ENCODE peak calls at places on chromosome 6, in four cellular contexts. G is GM12878, N is H1, X is K562. F is an unnamed sample.

GRCh38 chr6:148398686-148399085 is 56.0 kb downstream of the SASH1 start:
- DNase-seq in G (no peak), N (no peak), X (no peak), F (no peak)

GRCh38 chr6:75296811-75297779 is 12.5 kb upstream of the TMEM30A start:
- DNase-seq in G (no peak), N (no peak), X (peak; percentile 34), F (peak; percentile 65)

GRCh38 chr6:39166918-39167301 is 51.9 kb upstream of the SAYSD1 start:
- DNase-seq in G (no peak), N (no peak), X (no peak), F (no peak)

GRCh38 chr6:110355727-110356126 is 2.4 kb downstream of the METTL24 start:
- DNase-seq in G (no peak), N (no peak), X (no peak), F (no peak)

GRCh38 chr6:23659125-23659524 is 466.9 kb upstream of the NRSN1 start:
- DNase-seq in G (no peak), N (no peak), X (no peak), F (no peak)

GRCh38 chr6:13278991-13279390 is 49.3 kb downstream of the TBC1D7 start:
- DNase-seq in G (no peak), N (no peak), X (no peak), F (no peak)

GRCh38 chr6:119119989-119120388 is 41.5 kb upstream of the FAM184A start:
- DNase-seq in G (no peak), N (no peak), X (no peak), F (no peak)

GRCh38 chr6:46925563-46926253 is 4.0 kb upstream of the ADGRF5 start:
- DNase-seq in G (no peak), N (no peak), X (no peak), F (no peak)

GRCh38 chr6:31405996-31406395 is 2.6 kb downstream of the MICA start:
- DNase-seq in G (no peak), N (no peak), X (no peak), F (no peak)

GRCh38 chr6:137926207-137926731 is 59.2 kb downstream of the TNFAIP3 start:
- DNase-seq in G (no peak), N (no peak), X (peak; percentile 39), F (peak; percentile 38)

GRCh38 chr6:142680308-142680707 is 264.7 kb downstream of the HIVEP2 start:
- DNase-seq in G (no peak), N (no peak), X (no peak), F (no peak)

GRCh38 chr6:19865178-19865577 is 28.0 kb downstream of the ID4 start:
- DNase-seq in G (no peak), N (no peak), X (no peak), F (no peak)

GRCh38 chr6:125611573-125612399 is 137.6 kb upstream of the HEY2 start:
- DNase-seq in G (no peak), N (no peak), X (no peak), F (no peak)

GRCh38 chr6:133202610-133203343 is 38.4 kb upstream of the EYA4 start:
- DNase-seq in G (no peak), N (no peak), X (no peak), F (no peak)

GRCh38 chr6:46263709-46264091 is 92.9 kb upstream of the ENPP5 start:
- DNase-seq in G (no peak), N (no peak), X (no peak), F (no peak)

GRCh38 chr6:122452509-122452908 is 19.1 kb downstream of the SERINC1 start:
- DNase-seq in G (no peak), N (no peak), X (no peak), F (no peak)

GRCh38 chr6:97195117-97195516 is 87.9 kb downstream of the MMS22L start:
- DNase-seq in G (no peak), N (no peak), X (no peak), F (no peak)

GRCh38 chr6:139364302-139364981 is 10.0 kb downstream of the CITED2 start:
- DNase-seq in G (peak; percentile 48), N (no peak), X (peak; percentile 69), F (no peak)

GRCh38 chr6:40779399-40779798 is 192.2 kb upstream of the LRFN2 start:
- DNase-seq in G (no peak), N (no peak), X (no peak), F (peak; percentile 34)

GRCh38 chr6:54802775-54803631 is 43.6 kb upstream of the FAM83B start:
- DNase-seq in G (no peak), N (no peak), X (no peak), F (peak; percentile 31)

GRCh38 chr6:25960689-25961088 is 1.9 kb upstream of the TRIM38 start:
- DNase-seq in G (no peak), N (no peak), X (no peak), F (no peak)

GRCh38 chr6:148507774-148508173 is 165.1 kb downstream of the SASH1 start:
- DNase-seq in G (no peak), N (no peak), X (no peak), F (no peak)

GRCh38 chr6:92126983-92127382 is 1292.4 kb downstream of the EPHA7 start:
- DNase-seq in G (no peak), N (no peak), X (no peak), F (no peak)

GRCh38 chr6:46254331-46254730 is 83.6 kb upstream of the ENPP5 start:
- DNase-seq in G (no peak), N (no peak), X (no peak), F (no peak)

GRCh38 chr6:125952764-125953501 is 3.6 kb upstream of the HINT3 start:
- DNase-seq in G (no peak), N (peak; percentile 54), X (no peak), F (no peak)

GRCh38 chr6:72977114-72977513 is 248.2 kb downstream of the KHDC1L start:
- DNase-seq in G (no peak), N (no peak), X (no peak), F (no peak)

GRCh38 chr6:3135668-3136297 is 17.3 kb downstream of the BPHL start:
- DNase-seq in G (no peak), N (no peak), X (no peak), F (no peak)

GRCh38 chr6:32226434-32226833 is 2.6 kb upstream of the NOTCH4 start:
- DNase-seq in G (no peak), N (no peak), X (no peak), F (no peak)

GRCh38 chr6:116136373-116136772 is 10.4 kb upstream of the COL10A1 start:
- DNase-seq in G (no peak), N (no peak), X (no peak), F (no peak)

GRCh38 chr6:88008821-88009220 is 38.8 kb upstream of the SPACA1 start:
- DNase-seq in G (no peak), N (no peak), X (no peak), F (no peak)

GRCh38 chr6:7445076-7445475 is 55.5 kb downstream of the RIOK1 start:
- DNase-seq in G (no peak), N (no peak), X (no peak), F (no peak)

GRCh38 chr6:22877946-22878705 is 308.8 kb downstream of the HDGFL1 start:
- DNase-seq in G (no peak), N (no peak), X (no peak), F (no peak)

DNA sequence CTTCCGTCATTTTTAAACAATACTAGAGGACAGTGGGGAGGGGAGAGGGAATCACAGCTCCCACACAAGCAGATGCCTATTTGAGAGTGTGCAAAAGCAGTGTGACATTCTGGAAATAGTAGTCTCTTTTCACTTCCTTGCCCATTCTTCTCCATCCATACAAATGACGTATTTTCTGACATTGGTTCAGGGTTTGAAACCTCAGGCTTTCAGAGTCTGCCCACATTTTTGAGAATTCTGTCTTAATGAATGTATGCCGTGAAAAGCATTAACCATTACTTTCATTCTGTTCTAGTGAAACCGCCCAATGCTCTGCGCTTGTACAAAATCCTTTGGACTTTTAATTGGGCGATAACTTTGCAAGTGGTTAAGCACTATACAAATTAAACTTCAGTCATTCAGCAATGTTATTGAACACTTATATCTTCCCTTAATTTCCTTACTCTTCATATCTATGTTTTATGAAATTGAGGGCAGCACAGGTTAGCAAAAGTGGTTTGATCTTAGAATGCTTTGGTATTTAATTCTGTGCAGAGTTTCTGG is 265.7 kb downstream of the SOX4 start:
- DNase-seq in G (no peak), N (no peak), X (no peak), F (no peak)
- TF ChIP-seq EGR1 in G (no peak), N (no peak), X (no peak), F (no peak)

GRCh38 chr6:37005827-37006514 is 516 bp downstream of the FGD2 start:
- DNase-seq in G (no peak), N (no peak), X (no peak), F (no peak)

GRCh38 chr6:37006793-37007339 is 1.4 kb downstream of the FGD2 start:
- DNase-seq in G (no peak), N (no peak), X (no peak), F (no peak)

GRCh38 chr6:37007340-37008043 is 2.0 kb downstream of the FGD2 start:
- DNase-seq in G (no peak), N (no peak), X (no peak), F (no peak)

GRCh38 chr6:37005061-37005810 is at the start of gene FGD2:
- DNase-seq in G (no peak), N (no peak), X (peak; percentile 60), F (no peak)

DNA sequence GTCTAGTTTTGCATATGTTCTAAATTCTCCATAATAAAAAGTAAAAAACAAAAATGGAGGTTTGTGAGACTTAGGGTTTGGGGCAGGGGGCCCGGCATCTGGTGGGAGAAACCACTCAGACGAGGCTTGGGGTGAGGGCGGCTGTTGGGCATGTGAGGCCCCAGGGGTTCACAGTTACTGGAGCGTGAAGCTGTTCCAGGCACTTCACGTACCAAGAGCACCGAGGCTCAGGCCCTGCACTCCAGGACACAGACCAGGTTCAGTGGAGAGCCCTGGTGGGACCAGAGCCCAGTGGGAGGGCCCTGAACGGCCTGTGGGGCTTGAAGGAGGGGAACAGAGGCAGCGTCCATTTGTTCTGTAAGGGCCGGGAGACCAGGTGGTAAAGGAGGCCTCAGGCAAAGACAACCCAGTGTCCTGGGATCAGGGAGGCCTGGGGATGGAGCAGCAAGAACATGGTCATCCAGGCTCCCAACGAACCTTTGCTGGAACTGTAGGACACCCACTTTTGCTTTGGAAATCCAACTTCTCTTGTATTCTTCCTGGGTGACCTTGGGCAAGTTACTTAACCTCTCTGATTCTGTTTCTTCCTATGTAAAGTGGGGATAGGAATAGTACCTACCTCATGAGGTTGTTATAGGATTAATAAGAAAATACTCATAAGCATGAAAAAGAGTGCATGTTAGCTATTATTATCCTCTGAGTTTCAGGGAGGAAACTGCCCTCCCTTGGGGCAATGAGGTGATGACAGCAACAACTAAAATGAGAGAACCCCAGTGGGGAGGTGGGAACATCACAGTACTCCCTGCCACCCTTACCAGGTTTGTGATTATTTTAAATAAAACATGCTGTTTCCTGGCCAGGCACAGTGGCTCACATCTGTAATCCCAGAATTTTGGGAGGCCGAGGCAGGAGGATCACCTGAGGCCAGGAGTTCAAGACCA is 1.1 kb upstream of the FGD2 start:
- DNase-seq in G (no peak), N (no peak), X (no peak), F (no peak)
- TF ChIP-seq ATF3 in G (no peak), N (no peak), X (no peak), F (no peak)

GRCh38 chr6:29375191-29375590 is at the start of gene OR12D3:
- DNase-seq in G (no peak), N (no peak), X (no peak), F (no peak)

DNA sequence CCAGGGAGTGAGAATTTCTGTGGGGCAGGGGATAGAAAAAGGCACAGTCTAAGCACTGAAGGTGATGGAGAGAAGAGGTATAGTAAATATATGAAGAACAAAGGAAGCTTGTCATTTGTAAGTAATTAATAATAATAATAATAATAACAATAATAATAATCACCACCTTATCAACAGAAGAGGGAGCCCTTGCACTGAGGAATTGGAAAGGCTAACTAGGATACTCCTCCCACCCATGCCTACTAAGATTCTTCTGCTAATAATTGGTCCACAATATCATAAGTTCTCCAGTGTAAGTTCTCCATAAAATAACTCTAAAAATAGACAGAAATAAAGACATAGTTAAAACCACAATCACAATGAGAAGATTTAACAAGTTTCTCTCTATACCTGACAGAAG is 912 bp upstream of the OR12D3 start:
- DNase-seq in G (no peak), N (no peak), X (no peak), F (peak; percentile 19)
- TF ChIP-seq EGR1 in G (no peak), N (no peak), X (no peak), F (no peak)

GRCh38 chr6:84685983-84686584 is 78.3 kb downstream of the TBX18 start:
- DNase-seq in G (no peak), N (peak; percentile 51), X (peak; percentile 18), F (peak; percentile 23)
- TF ChIP-seq ATF3 in G (no peak), N (no peak), X (no peak), F (no peak)

F was measured in HCT116.